ENCODE peak calls at places on chromosome 1, in eight cellular contexts. U, F, E, V, C, Y, R and Z are unnamed samples.

GRCh38 chr1:178361847-178362246 is 134.9 kb downstream of the CLEC20A start:
- DNase-seq in U (no peak), F (no peak), E (no peak), V (no peak), C (no peak), Y (no peak), R (no peak), Z (no peak)

GRCh38 chr1:117598489-117598888 is 7.4 kb upstream of the TENT5C start:
- DNase-seq in U (no peak), F (no peak), E (no peak), V (no peak), C (no peak), Y (no peak), R (no peak), Z (no peak)

GRCh38 chr1:212828395-212828794 is 19.1 kb downstream of the SPATA45 start:
- DNase-seq in U (no peak), F (no peak), E (no peak), V (no peak), C (no peak), Y (no peak), R (no peak), Z (no peak)

GRCh38 chr1:228900099-228900965 is 165.1 kb downstream of the RHOU start:
- DNase-seq in U (no peak), F (no peak), E (no peak), V (no peak), C (no peak), Y (no peak), R (no peak), Z (peak)

GRCh38 chr1:27968692-27969091 is 8.9 kb downstream of the XKR8 start:
- DNase-seq in U (peak), F (no peak), E (no peak), V (peak), C (no peak), Y (no peak), R (peak), Z (peak)

GRCh38 chr1:104084380-104084779 is 334.7 kb downstream of the AMY1C start:
- DNase-seq in U (no peak), F (no peak), E (no peak), V (no peak), C (no peak), Y (no peak), R (no peak), Z (no peak)

GRCh38 chr1:169024800-169025253 is 81.7 kb upstream of the ATP1B1 start:
- DNase-seq in U (no peak), F (no peak), E (no peak), V (no peak), C (no peak), Y (no peak), R (no peak), Z (no peak)

GRCh38 chr1:180632326-180633088 is 685 bp downstream of the XPR1 start:
- DNase-seq in U (no peak), F (peak), E (peak), V (peak), C (peak), Y (peak), R (no peak), Z (no peak)

GRCh38 chr1:214317734-214318133 is 36.8 kb downstream of the SMYD2 start:
- DNase-seq in U (no peak), F (no peak), E (no peak), V (no peak), C (no peak), Y (no peak), R (no peak), Z (no peak)

GRCh38 chr1:84355556-84355955 is 42.7 kb upstream of the DNASE2B start:
- DNase-seq in U (no peak), F (no peak), E (no peak), V (no peak), C (no peak), Y (no peak), R (no peak), Z (no peak)

GRCh38 chr1:169041371-169041770 is 65.1 kb upstream of the ATP1B1 start:
- DNase-seq in U (no peak), F (no peak), E (no peak), V (no peak), C (no peak), Y (no peak), R (no peak), Z (no peak)

GRCh38 chr1:65165269-65166002 is 17.4 kb downstream of the AK4 start:
- DNase-seq in U (no peak), F (no peak), E (no peak), V (no peak), C (no peak), Y (no peak), R (no peak), Z (no peak)

GRCh38 chr1:62029704-62030103 is 164.9 kb upstream of the L1TD1 start:
- DNase-seq in U (no peak), F (no peak), E (no peak), V (no peak), C (no peak), Y (no peak), R (no peak), Z (no peak)

GRCh38 chr1:153921803-153922075 is 1.0 kb downstream of the GATAD2B start:
- DNase-seq in U (no peak), F (no peak), E (no peak), V (peak), C (peak), Y (no peak), R (no peak), Z (no peak)

GRCh38 chr1:119008483-119009299 is 20.5 kb upstream of the TBX15 start:
- DNase-seq in U (no peak), F (no peak), E (no peak), V (peak), C (no peak), Y (peak), R (no peak), Z (no peak)

GRCh38 chr1:200302192-200302892 is 107.5 kb downstream of the ZNF281 start:
- DNase-seq in U (no peak), F (peak), E (peak), V (peak), C (peak), Y (peak), R (no peak), Z (no peak)

GRCh38 chr1:21913763-21914162 is 23.3 kb downstream of the HSPG2 start:
- DNase-seq in U (no peak), F (no peak), E (no peak), V (no peak), C (no peak), Y (no peak), R (no peak), Z (no peak)

GRCh38 chr1:109775408-109775807 is 11.7 kb upstream of the EPS8L3 start:
- DNase-seq in U (no peak), F (no peak), E (no peak), V (no peak), C (no peak), Y (no peak), R (no peak), Z (no peak)

GRCh38 chr1:2582401-2582800 is 4.2 kb upstream of the PRXL2B start:
- DNase-seq in U (no peak), F (no peak), E (no peak), V (no peak), C (no peak), Y (no peak), R (no peak), Z (no peak)

GRCh38 chr1:204418174-204419063 is 6.8 kb upstream of the PPP1R15B start:
- DNase-seq in U (no peak), F (no peak), E (no peak), V (no peak), C (no peak), Y (no peak), R (no peak), Z (no peak)

GRCh38 chr1:178496410-178497135 is at the start of gene CLEC20A:
- DNase-seq in U (no peak), F (no peak), E (no peak), V (no peak), C (no peak), Y (no peak), R (no peak), Z (no peak)

GRCh38 chr1:228867093-228867950 is 132.0 kb downstream of the RHOU start:
- DNase-seq in U (no peak), F (no peak), E (no peak), V (no peak), C (no peak), Y (no peak), R (no peak), Z (no peak)

GRCh38 chr1:119902775-119903442 is 6.6 kb upstream of the ADAM30 start:
- DNase-seq in U (no peak), F (no peak), E (no peak), V (no peak), C (no peak), Y (no peak), R (no peak), Z (no peak)

GRCh38 chr1:5423109-5423508 is 569.1 kb downstream of the NPHP4 start:
- DNase-seq in U (no peak), F (no peak), E (peak), V (no peak), C (peak), Y (no peak), R (no peak), Z (no peak)

GRCh38 chr1:233478611-233479010 is 135.3 kb upstream of the KCNK1 start:
- DNase-seq in U (no peak), F (no peak), E (no peak), V (no peak), C (no peak), Y (no peak), R (no peak), Z (no peak)

GRCh38 chr1:6794164-6794563 is 8.9 kb downstream of the CAMTA1 start:
- DNase-seq in U (no peak), F (no peak), E (no peak), V (peak), C (no peak), Y (peak), R (peak), Z (no peak)

GRCh38 chr1:229582011-229582694 is 23.6 kb upstream of the ABCB10 start:
- DNase-seq in U (no peak), F (no peak), E (no peak), V (peak), C (no peak), Y (no peak), R (no peak), Z (peak)

GRCh38 chr1:196538473-196538872 is 69.8 kb downstream of the KCNT2 start:
- DNase-seq in U (no peak), F (no peak), E (no peak), V (no peak), C (no peak), Y (peak), R (no peak), Z (no peak)

GRCh38 chr1:239795289-239795688 is 296.4 kb upstream of the FMN2 start:
- DNase-seq in U (no peak), F (no peak), E (no peak), V (no peak), C (no peak), Y (no peak), R (no peak), Z (no peak)

GRCh38 chr1:218156602-218157001 is 128.5 kb upstream of the RRP15 start:
- DNase-seq in U (no peak), F (no peak), E (no peak), V (peak), C (peak), Y (peak), R (no peak), Z (no peak)

GRCh38 chr1:15442759-15443158 is 4.5 kb downstream of the CTRC start:
- DNase-seq in U (no peak), F (no peak), E (no peak), V (no peak), C (no peak), Y (no peak), R (no peak), Z (no peak)

GRCh38 chr1:178192686-178193085 is 98.8 kb downstream of the RASAL2 start:
- DNase-seq in U (no peak), F (peak), E (no peak), V (peak), C (no peak), Y (no peak), R (peak), Z (peak)

GRCh38 chr1:144551543-144552424 is 40.9 kb upstream of the PPIAL4F start:
- DNase-seq in U (peak), F (peak), E (peak), V (peak), C (peak), Y (peak), R (peak), Z (peak)

GRCh38 chr1:8015809-8016165 is 10.3 kb downstream of the ERRFI1 start:
- DNase-seq in U (no peak), F (no peak), E (no peak), V (peak), C (no peak), Y (no peak), R (no peak), Z (no peak)
- H3K4me3 ChIP-seq in U (no peak), F (no peak), E (no peak), V (no peak), C (no peak), Y (no peak), R (no peak), Z (no peak)

GRCh38 chr1:53735681-53736080 is 3.3 kb downstream of the GLIS1 start:
- DNase-seq in U (no peak), F (no peak), E (no peak), V (no peak), C (no peak), Y (no peak), R (no peak), Z (no peak)

GRCh38 chr1:53736290-53736689 is 2.7 kb downstream of the GLIS1 start:
- DNase-seq in U (no peak), F (no peak), E (no peak), V (no peak), C (no peak), Y (no peak), R (peak), Z (peak)

GRCh38 chr1:53738205-53739108 is 507 bp downstream of the GLIS1 start:
- DNase-seq in U (no peak), F (no peak), E (no peak), V (no peak), C (peak), Y (peak), R (no peak), Z (no peak)

GRCh38 chr1:53739109-53739681 is at the start of gene GLIS1:
- DNase-seq in U (no peak), F (peak), E (no peak), V (peak), C (peak), Y (peak), R (peak), Z (peak)

DNA sequence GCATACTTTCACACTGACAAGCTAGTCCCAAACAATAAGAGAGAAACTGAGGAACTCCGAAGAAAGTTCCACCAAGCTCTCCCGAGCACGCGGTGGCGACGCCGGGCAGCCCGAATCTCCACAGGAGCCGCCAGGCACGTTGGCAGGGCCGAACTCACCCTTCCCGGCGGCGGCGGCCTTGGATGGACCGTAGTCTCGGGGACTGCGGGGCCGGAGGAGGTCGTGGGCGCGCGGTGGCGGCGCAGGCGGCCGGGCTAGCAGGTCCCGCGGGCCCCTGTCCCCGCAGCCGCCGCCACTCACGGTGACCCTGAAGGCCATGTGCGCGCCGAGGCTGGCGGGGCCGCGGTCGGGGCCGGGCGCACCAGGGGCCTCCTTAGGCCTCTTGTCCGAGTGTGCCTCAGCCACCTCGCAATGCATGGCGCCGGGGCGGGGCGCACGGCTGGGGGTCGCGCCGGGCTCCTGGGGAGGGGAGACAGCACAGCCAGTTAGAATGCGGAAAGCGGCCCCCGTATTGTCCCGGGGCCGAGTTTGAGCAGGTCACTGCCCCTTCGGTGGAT is 1.2 kb downstream of the GLIS1 start:
- DNase-seq in U (no peak), F (no peak), E (no peak), V (no peak), C (no peak), Y (peak), R (no peak), Z (no peak)
- H3K4me3 ChIP-seq in U (peak), F (no peak), E (no peak), V (no peak), C (peak), Y (peak), R (peak), Z (peak)

DNA sequence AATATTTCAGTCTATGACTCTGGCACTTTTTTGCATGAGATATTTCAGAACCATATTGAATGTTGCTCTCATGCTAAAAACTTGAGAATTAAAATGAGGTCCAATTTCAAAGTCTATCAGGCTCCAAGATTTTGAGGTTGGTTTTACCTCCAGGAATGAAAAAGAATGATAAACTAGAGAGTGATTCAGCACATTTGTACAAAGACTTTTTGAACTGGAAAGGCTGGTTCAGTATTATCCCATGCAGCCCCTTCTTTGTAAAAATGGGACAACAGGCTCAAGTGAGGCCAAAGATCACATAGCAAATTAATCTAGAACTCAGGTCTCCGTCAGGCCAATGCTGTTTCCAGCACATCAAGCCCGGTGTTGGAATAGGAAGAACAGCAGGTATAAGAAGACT is 202.1 kb downstream of the RRAGC start:
- DNase-seq in U (no peak), F (no peak), E (no peak), V (no peak), C (no peak), Y (no peak), R (no peak), Z (no peak)
- H3K4me3 ChIP-seq in U (no peak), F (no peak), E (no peak), V (no peak), C (no peak), Y (no peak), R (no peak), Z (no peak)

GRCh38 chr1:47725732-47726495 is 271.3 kb downstream of the TRABD2B start:
- DNase-seq in U (no peak), F (peak), E (peak), V (peak), C (peak), Y (peak), R (peak), Z (peak)

GRCh38 chr1:47727051-47727708 is 270.0 kb downstream of the TRABD2B start:
- DNase-seq in U (no peak), F (no peak), E (no peak), V (no peak), C (no peak), Y (no peak), R (no peak), Z (no peak)

GRCh38 chr1:47726496-47726855 is 270.7 kb downstream of the TRABD2B start:
- DNase-seq in U (no peak), F (no peak), E (no peak), V (no peak), C (no peak), Y (no peak), R (no peak), Z (no peak)

GRCh38 chr1:47724427-47724999 is 272.7 kb downstream of the TRABD2B start:
- DNase-seq in U (no peak), F (no peak), E (no peak), V (peak), C (no peak), Y (no peak), R (no peak), Z (no peak)

GRCh38 chr1:47725000-47725731 is 272.0 kb downstream of the TRABD2B start:
- DNase-seq in U (no peak), F (no peak), E (no peak), V (no peak), C (no peak), Y (peak), R (no peak), Z (no peak)
- H3K4me3 ChIP-seq in U (no peak), F (no peak), E (no peak), V (no peak), C (no peak), Y (peak), R (no peak), Z (no peak)

GRCh38 chr1:44027320-44027719 is 3.9 kb downstream of the SLC6A9 start:
- DNase-seq in U (no peak), F (no peak), E (no peak), V (no peak), C (no peak), Y (no peak), R (no peak), Z (no peak)

GRCh38 chr1:44030606-44031050 is 634 bp downstream of the SLC6A9 start:
- DNase-seq in U (no peak), F (no peak), E (no peak), V (peak), C (no peak), Y (peak), R (no peak), Z (no peak)

GRCh38 chr1:44031051-44031899 is at the start of gene SLC6A9:
- DNase-seq in U (peak), F (peak), E (peak), V (peak), C (peak), Y (peak), R (no peak), Z (peak)

GRCh38 chr1:44029911-44030605 is 1.2 kb downstream of the SLC6A9 start:
- DNase-seq in U (peak), F (peak), E (peak), V (peak), C (peak), Y (peak), R (no peak), Z (peak)

GRCh38 chr1:44029260-44029910 is 1.9 kb downstream of the SLC6A9 start:
- DNase-seq in U (no peak), F (no peak), E (peak), V (no peak), C (no peak), Y (no peak), R (no peak), Z (no peak)
- H3K4me3 ChIP-seq in U (peak), F (peak), E (peak), V (peak), C (peak), Y (peak), R (peak), Z (peak)

GRCh38 chr1:241749924-241750695 is 97.9 kb upstream of the EXO1 start:
- DNase-seq in U (no peak), F (no peak), E (no peak), V (peak), C (no peak), Y (no peak), R (no peak), Z (no peak)
- H3K4me3 ChIP-seq in U (no peak), F (no peak), E (no peak), V (peak), C (no peak), Y (no peak), R (no peak), Z (no peak)